ENCODE peak calls at places on chromosomes 6 and 20, in six cellular contexts. R, Y, L, Q, F and C are unnamed samples. For H3K9me3, the result is how much of the 10 kb centered on the place peaks cover.

GRCh38 chr6:133741375-133741861 is 147.5 kb upstream of the TCF21 start:
- DNase-seq in R (peak), Y (no peak), L (peak), Q (no peak), F (no peak), C (no peak)

GRCh38 chr6:39228111-39228971 is 934 bp downstream of the KCNK5 start:
- DNase-seq in R (no peak), Y (no peak), L (no peak), Q (no peak), F (no peak), C (no peak)

GRCh38 chr6:139941826-139942225 is 567.4 kb upstream of the CITED2 start:
- DNase-seq in R (no peak), Y (no peak), L (no peak), Q (no peak), F (no peak), C (no peak)

GRCh38 chr6:52063584-52064400 is 23.6 kb downstream of the PKHD1 start:
- DNase-seq in R (no peak), Y (peak), L (no peak), Q (peak), F (no peak), C (no peak)

GRCh38 chr6:41439524-41440418 is 104.4 kb downstream of the NCR2 start:
- DNase-seq in R (no peak), Y (no peak), L (no peak), Q (peak), F (no peak), C (no peak)

GRCh38 chr6:142915129-142915697 is 29.8 kb downstream of the HIVEP2 start:
- DNase-seq in R (no peak), Y (no peak), L (no peak), Q (no peak), F (no peak), C (no peak)

GRCh38 chr6:12203001-12203400 is 87.2 kb upstream of the EDN1 start:
- DNase-seq in R (peak), Y (no peak), L (peak), Q (no peak), F (no peak), C (no peak)

GRCh38 chr6:17606606-17607005 is 6.5 kb downstream of the FAM8A1 start:
- DNase-seq in R (no peak), Y (no peak), L (no peak), Q (no peak), F (no peak), C (no peak)

GRCh38 chr6:156718647-156719394 is 58.4 kb upstream of the ARID1B start:
- DNase-seq in R (peak), Y (no peak), L (no peak), Q (no peak), F (peak), C (no peak)

GRCh38 chr20:48284837-48285236 is 499.6 kb upstream of the SULF2 start:
- DNase-seq in R (peak), Y (no peak), L (no peak), Q (no peak), F (no peak), C (no peak)

GRCh38 chr20:54042021-54042420 is 28.4 kb downstream of the BCAS1 start:
- DNase-seq in R (no peak), Y (no peak), L (no peak), Q (no peak), F (no peak), C (no peak)

GRCh38 chr6:104218132-104218531 is 641.6 kb downstream of the HACE1 start:
- DNase-seq in R (peak), Y (no peak), L (no peak), Q (no peak), F (no peak), C (no peak)

GRCh38 chr20:58580493-58580835 is 65.3 kb upstream of the APCDD1L start:
- DNase-seq in R (no peak), Y (no peak), L (no peak), Q (no peak), F (no peak), C (no peak)

GRCh38 chr6:158911746-158912158 is 88.2 kb downstream of the RSPH3 start:
- DNase-seq in R (no peak), Y (no peak), L (no peak), Q (no peak), F (no peak), C (no peak)

GRCh38 chr6:142945071-142945445 is at the start of gene HIVEP2:
- DNase-seq in R (peak), Y (peak), L (peak), Q (peak), F (peak), C (peak)

GRCh38 chr6:15325540-15325955 is 79.7 kb downstream of the JARID2 start:
- DNase-seq in R (no peak), Y (no peak), L (no peak), Q (no peak), F (no peak), C (no peak)

GRCh38 chr20:347640-348484 is 951 bp downstream of the NRSN2 start:
- DNase-seq in R (peak), Y (peak), L (peak), Q (peak), F (peak), C (peak)

GRCh38 chr6:37569999-37570776 is 70.5 kb upstream of the CCDC167 start:
- DNase-seq in R (no peak), Y (no peak), L (no peak), Q (no peak), F (no peak), C (no peak)

GRCh38 chr6:111844921-111845320 is 28.3 kb downstream of the FYN start:
- DNase-seq in R (no peak), Y (no peak), L (no peak), Q (no peak), F (no peak), C (peak)

GRCh38 chr6:22129751-22130150 is 167.1 kb downstream of the PRL start:
- DNase-seq in R (no peak), Y (no peak), L (no peak), Q (no peak), F (no peak), C (no peak)

GRCh38 chr6:157240059-157240959 is 83.0 kb downstream of the TMEM242 start:
- DNase-seq in R (peak), Y (no peak), L (no peak), Q (no peak), F (peak), C (peak)

GRCh38 chr20:41185013-41185757 is 47.8 kb downstream of the PLCG1 start:
- DNase-seq in R (no peak), Y (no peak), L (peak), Q (no peak), F (no peak), C (peak)

GRCh38 chr6:137736048-137736846 is 130.8 kb upstream of the TNFAIP3 start:
- DNase-seq in R (peak), Y (no peak), L (no peak), Q (no peak), F (no peak), C (no peak)

GRCh38 chr20:20003088-20003954 is 13.8 kb upstream of the NAA20 start:
- DNase-seq in R (no peak), Y (no peak), L (no peak), Q (no peak), F (peak), C (no peak)

GRCh38 chr6:33700391-33701050 is 11.0 kb downstream of the UQCC2 start:
- DNase-seq in R (peak), Y (peak), L (peak), Q (peak), F (peak), C (no peak)

GRCh38 chr6:87968435-87969278 is 79.0 kb upstream of the SPACA1 start:
- DNase-seq in R (peak), Y (no peak), L (no peak), Q (no peak), F (no peak), C (no peak)

GRCh38 chr6:37631295-37631694 is 66.4 kb downstream of the MDGA1 start:
- DNase-seq in R (no peak), Y (no peak), L (no peak), Q (no peak), F (no peak), C (no peak)

DNA sequence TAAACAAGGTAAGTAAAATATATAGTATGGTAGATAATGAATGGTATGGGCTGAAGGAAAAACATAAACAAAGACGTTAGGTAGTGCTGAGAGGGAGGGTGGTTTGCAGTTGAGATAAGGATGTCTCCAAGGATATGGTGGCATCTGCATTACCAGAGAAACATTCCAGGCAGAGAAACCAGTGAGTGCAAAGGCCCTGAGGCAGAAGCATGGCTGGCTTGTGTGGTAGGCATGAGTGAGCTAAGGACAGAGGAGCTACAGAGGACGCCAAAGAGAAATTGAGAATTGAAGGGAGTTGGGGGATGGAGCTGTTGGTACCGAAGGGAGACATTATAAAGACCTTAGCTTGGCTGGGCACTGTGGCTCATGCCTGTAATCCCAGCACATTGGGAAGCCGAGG is 18.4 kb upstream of the TFAP2A start:
- DNase-seq in R (no peak), Y (no peak), L (no peak), Q (no peak), F (no peak), C (no peak)
- H3K9me3 ChIP-seq in R (under half), Y (under half), L (under half), Q (under half), F (under half), C (under half)

DNA sequence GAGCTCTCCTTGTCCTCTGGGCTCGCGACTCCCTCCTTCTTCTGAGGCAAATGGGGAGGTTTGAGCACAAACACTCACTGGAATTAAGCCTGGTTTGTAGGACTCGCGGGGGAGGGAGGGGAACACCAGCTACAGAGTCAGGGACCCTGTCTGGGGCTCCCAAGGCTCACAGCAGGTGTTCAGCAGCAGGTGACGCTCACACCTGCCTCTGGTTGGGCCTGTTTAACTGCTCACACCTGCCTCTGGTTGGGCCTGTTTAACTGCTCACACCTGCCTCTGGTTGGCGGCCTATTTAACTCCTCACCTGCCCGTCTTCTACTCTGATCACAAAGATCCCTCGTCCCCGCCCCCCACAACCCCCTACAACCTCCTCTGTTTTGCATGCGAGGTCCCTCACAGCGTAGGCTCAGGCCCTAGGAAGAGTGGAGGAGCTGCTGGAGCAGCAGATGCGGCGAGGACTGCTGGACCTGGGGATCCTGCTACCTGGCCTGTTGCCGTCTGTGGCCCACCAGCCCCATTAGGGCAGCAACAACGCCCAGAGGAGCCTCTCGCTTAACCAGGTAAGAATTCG is 181.9 kb downstream of the ERMARD start:
- DNase-seq in R (no peak), Y (no peak), L (no peak), Q (no peak), F (no peak), C (peak)
- H3K9me3 ChIP-seq in R (under half), Y (under half), L (under half), Q (under half), F (under half), C (under half)

DNA sequence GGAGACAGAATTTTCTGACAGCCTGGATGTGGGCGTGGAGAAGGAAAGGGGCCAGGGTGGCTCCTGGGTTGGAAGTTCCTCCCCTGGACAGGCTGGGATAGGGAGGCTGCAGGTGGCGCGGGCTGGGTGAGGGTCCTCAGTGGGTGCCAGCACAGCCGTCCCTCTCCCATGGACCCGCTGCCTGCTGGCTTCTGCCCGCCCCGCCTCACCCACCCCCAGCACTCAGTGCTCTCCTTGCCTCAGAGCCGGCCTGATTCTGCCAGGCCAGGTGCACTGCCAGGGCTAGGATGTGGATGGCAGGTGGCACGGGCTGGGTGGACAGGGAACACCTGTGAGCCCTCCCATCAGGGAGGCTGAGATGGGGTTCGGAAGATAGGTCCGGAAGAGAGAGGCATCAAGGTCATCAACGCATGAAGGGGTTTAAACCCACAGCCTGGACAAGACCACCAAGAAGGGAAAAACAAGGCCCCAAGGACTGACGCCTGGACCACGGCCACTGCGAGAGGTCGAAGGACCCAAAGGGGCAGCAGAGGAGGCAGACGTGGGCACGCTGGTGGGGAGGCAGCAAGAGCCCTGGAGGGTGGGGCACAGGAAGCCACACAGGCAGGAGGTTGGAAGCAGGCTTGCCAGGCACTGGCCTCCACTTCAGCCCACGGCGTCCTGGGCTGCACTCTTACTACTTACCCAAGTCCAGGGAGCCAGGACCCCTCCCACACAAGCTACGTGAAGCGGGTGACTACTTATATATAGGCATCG is 114.2 kb upstream of the AFDN start:
- DNase-seq in R (no peak), Y (no peak), L (no peak), Q (no peak), F (no peak), C (no peak)
- H3K9me3 ChIP-seq in R (under half), Y (under half), L (under half), Q (under half), F (under half), C (under half)

GRCh38 chr20:42258568-42258967 is 640.4 kb upstream of the CHD6 start:
- DNase-seq in R (no peak), Y (no peak), L (no peak), Q (no peak), F (no peak), C (no peak)
- H3K9me3 ChIP-seq in R (under half), Y (under half), L (under half), Q (under half), F (under half), C (under half)

GRCh38 chr6:28965706-28966105 is 39.4 kb downstream of the ZNF311 start:
- DNase-seq in R (no peak), Y (no peak), L (no peak), Q (no peak), F (no peak), C (no peak)

GRCh38 chr6:28956331-28956730 is 32.5 kb upstream of the TRIM27 start:
- DNase-seq in R (no peak), Y (no peak), L (no peak), Q (no peak), F (no peak), C (no peak)

DNA sequence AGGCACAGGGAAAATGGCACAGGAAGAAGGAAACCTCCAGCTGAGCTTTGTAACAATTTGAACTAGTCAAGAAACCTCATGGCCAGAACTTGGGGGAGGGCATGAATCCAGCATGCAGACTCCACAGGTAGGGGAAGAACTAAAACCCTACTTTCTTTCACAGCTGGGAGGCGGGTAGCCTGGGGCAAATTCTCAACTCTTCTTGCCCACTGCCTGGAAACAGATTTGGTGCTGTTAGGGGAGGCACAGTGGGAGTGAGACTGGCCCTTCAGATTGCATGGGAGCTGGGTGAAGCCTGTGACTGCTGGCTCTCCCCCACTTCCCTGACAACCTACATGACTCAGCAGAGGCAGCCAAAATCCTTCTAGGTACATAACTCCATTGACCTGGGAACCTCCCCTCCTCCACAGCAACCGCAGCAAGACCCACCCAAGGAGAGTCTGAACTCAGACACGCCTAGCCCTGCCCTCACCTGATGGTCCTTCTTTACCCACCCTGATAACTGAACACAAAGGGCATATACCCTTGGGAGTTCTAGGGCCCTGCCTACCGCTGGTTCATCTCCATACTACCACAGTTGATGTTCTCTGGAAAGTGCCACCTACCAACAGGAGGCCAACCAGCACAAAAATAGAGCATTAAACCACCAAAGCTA is 37.2 kb upstream of the TRIM27 start:
- DNase-seq in R (no peak), Y (no peak), L (no peak), Q (no peak), F (no peak), C (no peak)
- H3K9me3 ChIP-seq in R (under half), Y (under half), L (under half), Q (under half), F (under half), C (under half)

GRCh38 chr6:30913721-30914075 is 340 bp upstream of the VARS2 start:
- DNase-seq in R (no peak), Y (no peak), L (no peak), Q (no peak), F (no peak), C (no peak)

GRCh38 chr6:30917487-30917886 is 3.4 kb downstream of the VARS2 start:
- DNase-seq in R (no peak), Y (no peak), L (no peak), Q (no peak), F (no peak), C (no peak)

GRCh38 chr6:30914076-30914853 is at the start of gene VARS2:
- DNase-seq in R (peak), Y (peak), L (peak), Q (peak), F (peak), C (peak)

GRCh38 chr6:30914854-30915590 is 984 bp downstream of the VARS2 start:
- DNase-seq in R (no peak), Y (no peak), L (no peak), Q (no peak), F (peak), C (no peak)

DNA sequence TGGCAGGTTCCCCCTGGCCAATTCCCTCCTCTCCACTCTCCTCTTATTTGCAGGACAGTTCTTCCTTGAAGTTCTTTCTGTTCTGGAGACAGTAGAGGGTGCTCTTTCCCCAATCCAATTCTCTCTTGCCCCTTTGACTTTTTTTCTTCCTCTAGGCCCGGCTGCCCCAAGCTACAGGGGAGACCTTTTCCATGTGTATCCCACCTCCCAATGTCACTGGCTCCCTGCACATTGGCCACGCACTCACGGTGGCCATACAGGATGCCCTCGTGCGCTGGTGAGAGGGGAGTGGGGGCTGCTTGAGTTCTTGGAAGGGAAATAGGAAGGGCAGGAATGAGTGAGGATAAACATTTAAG is 1.5 kb downstream of the VARS2 start:
- DNase-seq in R (peak), Y (no peak), L (no peak), Q (no peak), F (peak), C (no peak)
- H3K9me3 ChIP-seq in R (under half), Y (under half), L (under half), Q (under half), F (under half), C (under half)

DNA sequence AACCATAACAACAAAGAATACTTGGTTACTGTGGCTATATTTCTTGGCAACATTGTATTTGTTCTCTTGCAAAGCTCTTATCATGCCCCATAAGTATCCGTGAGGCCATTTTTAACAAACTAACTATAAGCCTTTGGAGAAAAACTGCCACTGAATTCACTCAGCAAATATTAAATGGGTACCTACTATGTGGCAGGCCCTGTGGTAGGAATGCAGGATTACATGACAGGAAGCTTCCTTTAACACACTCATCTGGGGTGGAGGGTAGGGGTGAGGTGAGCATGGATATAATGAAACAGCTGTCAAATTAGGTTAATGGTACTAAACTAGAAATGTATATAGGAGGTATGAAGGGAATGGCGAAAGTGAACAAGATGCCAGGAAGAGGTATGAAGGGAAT is 504.8 kb downstream of the MEI4 start:
- DNase-seq in R (no peak), Y (no peak), L (no peak), Q (no peak), F (no peak), C (no peak)
- H3K9me3 ChIP-seq in R (under half), Y (under half), L (under half), Q (under half), F (under half), C (under half)

GRCh38 chr20:44159125-44159524 is 27.9 kb downstream of the JPH2 start:
- DNase-seq in R (no peak), Y (no peak), L (no peak), Q (no peak), F (no peak), C (no peak)

GRCh38 chr20:44151621-44152416 is 35.2 kb downstream of the JPH2 start:
- DNase-seq in R (peak), Y (no peak), L (no peak), Q (no peak), F (peak), C (no peak)

GRCh38 chr20:44153636-44154043 is 33.3 kb downstream of the JPH2 start:
- DNase-seq in R (peak), Y (peak), L (no peak), Q (no peak), F (peak), C (no peak)

GRCh38 chr20:44157061-44157460 is 29.9 kb downstream of the JPH2 start:
- DNase-seq in R (no peak), Y (no peak), L (no peak), Q (no peak), F (no peak), C (no peak)

GRCh38 chr20:44154521-44155001 is 32.4 kb downstream of the JPH2 start:
- DNase-seq in R (peak), Y (no peak), L (peak), Q (no peak), F (peak), C (no peak)
- H3K9me3 ChIP-seq in R (under half), Y (under half), L (under half), Q (under half), F (under half), C (under half)